ENCODE peak calls at places on chromosomes 5 and 9, in six cellular contexts. One of them, this sample, is unnamed.

GRCh38 chr5:59042683-59043082 is 459.8 kb downstream of the RAB3C start:
- DNase-seq in foreskin fibroblast: no peak
- DNase-seq in heart right ventricle: no peak
- DNase-seq in ovary: no peak
- DNase-seq in A549: no peak
- DNase-seq in pancreas: no peak
- DNase-seq in this sample: no peak

GRCh38 chr9:134155812-134156360 is 8.5 kb downstream of the RNU6ATAC start:
- DNase-seq in A549: no peak
- DNase-seq in ovary: no peak
- DNase-seq in pancreas: no peak
- DNase-seq in heart right ventricle: no peak
- DNase-seq in foreskin fibroblast: no peak
- DNase-seq in this sample: no peak

GRCh38 chr5:146993876-146994530 is 115.4 kb upstream of the PPP2R2B start:
- DNase-seq in A549: no peak
- DNase-seq in pancreas: no peak
- DNase-seq in heart right ventricle: no peak
- DNase-seq in ovary: no peak
- DNase-seq in foreskin fibroblast: no peak
- DNase-seq in this sample: no peak

GRCh38 chr5:82023530-82024095 is 51.8 kb downstream of the ATG10 start:
- DNase-seq in heart right ventricle: no peak
- DNase-seq in ovary: no peak
- DNase-seq in pancreas: no peak
- DNase-seq in foreskin fibroblast: no peak
- DNase-seq in A549: no peak
- DNase-seq in this sample: no peak

GRCh38 chr5:128084228-128085167 is 932 bp downstream of the SLC12A2 start:
- DNase-seq in foreskin fibroblast: peak
- DNase-seq in ovary: peak
- DNase-seq in A549: peak
- DNase-seq in heart right ventricle: peak
- DNase-seq in pancreas: peak
- DNase-seq in this sample: peak

GRCh38 chr9:35605336-35606137 is 475 bp downstream of the TESK1 start:
- DNase-seq in ovary: peak
- DNase-seq in pancreas: peak
- DNase-seq in heart right ventricle: no peak
- DNase-seq in A549: peak
- DNase-seq in foreskin fibroblast: peak
- DNase-seq in this sample: peak

GRCh38 chr5:78103226-78103722 is 191.2 kb downstream of the AP3B1 start:
- DNase-seq in A549: no peak
- DNase-seq in ovary: no peak
- DNase-seq in heart right ventricle: no peak
- DNase-seq in foreskin fibroblast: no peak
- DNase-seq in pancreas: no peak
- DNase-seq in this sample: no peak

GRCh38 chr9:133869674-133870419 is 122.3 kb downstream of the VAV2 start:
- DNase-seq in foreskin fibroblast: no peak
- DNase-seq in heart right ventricle: no peak
- DNase-seq in ovary: no peak
- DNase-seq in A549: no peak
- DNase-seq in pancreas: no peak
- DNase-seq in this sample: no peak

GRCh38 chr5:179241175-179241574 is 104.1 kb downstream of the ADAMTS2 start:
- DNase-seq in heart right ventricle: no peak
- DNase-seq in pancreas: no peak
- DNase-seq in A549: no peak
- DNase-seq in foreskin fibroblast: peak
- DNase-seq in ovary: no peak
- DNase-seq in this sample: no peak

GRCh38 chr5:76114192-76114795 is 31.1 kb downstream of the SV2C start:
- DNase-seq in foreskin fibroblast: no peak
- DNase-seq in ovary: no peak
- DNase-seq in A549: no peak
- DNase-seq in pancreas: peak
- DNase-seq in heart right ventricle: peak
- DNase-seq in this sample: no peak

GRCh38 chr5:104367978-104368377 is 805.4 kb upstream of the NUDT12 start:
- DNase-seq in foreskin fibroblast: no peak
- DNase-seq in heart right ventricle: no peak
- DNase-seq in ovary: no peak
- DNase-seq in pancreas: no peak
- DNase-seq in A549: no peak
- DNase-seq in this sample: no peak

GRCh38 chr9:132973713-132974112 is 4.8 kb upstream of the GFI1B start:
- DNase-seq in foreskin fibroblast: no peak
- DNase-seq in heart right ventricle: no peak
- DNase-seq in ovary: no peak
- DNase-seq in pancreas: no peak
- DNase-seq in A549: peak
- DNase-seq in this sample: no peak

GRCh38 chr5:67303356-67303755 is 106.8 kb upstream of the CD180 start:
- DNase-seq in foreskin fibroblast: peak
- DNase-seq in A549: no peak
- DNase-seq in heart right ventricle: no peak
- DNase-seq in ovary: no peak
- DNase-seq in pancreas: no peak
- DNase-seq in this sample: no peak

GRCh38 chr5:142869883-142870282 is 99.7 kb downstream of the ARHGAP26 start:
- DNase-seq in pancreas: no peak
- DNase-seq in A549: no peak
- DNase-seq in foreskin fibroblast: no peak
- DNase-seq in heart right ventricle: no peak
- DNase-seq in ovary: no peak
- DNase-seq in this sample: no peak

GRCh38 chr5:35436441-35437057 is 181.1 kb upstream of the SPEF2 start:
- DNase-seq in A549: peak
- DNase-seq in pancreas: peak
- DNase-seq in heart right ventricle: no peak
- DNase-seq in ovary: no peak
- DNase-seq in foreskin fibroblast: no peak
- DNase-seq in this sample: peak
- TF ChIP-seq CTCF in A549: peak
- TF ChIP-seq CTCF in pancreas: peak
- TF ChIP-seq CTCF in heart right ventricle: no peak
- TF ChIP-seq CTCF in ovary: no peak
- TF ChIP-seq CTCF in foreskin fibroblast: peak
- TF ChIP-seq CTCF in this sample: peak

DNA sequence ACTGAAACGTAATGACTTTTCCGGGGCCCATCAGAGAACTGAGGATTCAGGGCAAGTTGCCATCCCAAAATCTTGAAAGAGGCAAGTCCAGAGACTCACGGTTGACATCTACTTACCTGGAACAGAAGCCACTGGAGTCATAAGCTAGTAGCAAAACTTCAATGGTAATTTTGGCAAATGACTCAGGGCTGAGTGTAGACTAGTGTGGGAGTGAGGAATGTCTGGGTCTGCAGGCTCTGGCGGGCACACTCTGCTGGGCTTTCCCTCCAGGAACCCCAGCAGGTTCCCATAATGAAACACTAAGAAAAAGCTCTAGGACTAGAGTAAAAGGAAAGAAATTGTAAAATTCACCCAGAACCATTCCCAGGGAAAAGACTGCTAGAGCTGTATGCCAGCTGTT is 122.9 kb upstream of the NFIL3 start:
- DNase-seq in A549: no peak
- DNase-seq in pancreas: no peak
- DNase-seq in foreskin fibroblast: no peak
- DNase-seq in ovary: no peak
- DNase-seq in heart right ventricle: no peak
- DNase-seq in this sample: no peak
- TF ChIP-seq CTCF in A549: no peak
- TF ChIP-seq CTCF in pancreas: no peak
- TF ChIP-seq CTCF in foreskin fibroblast: no peak
- TF ChIP-seq CTCF in ovary: no peak
- TF ChIP-seq CTCF in heart right ventricle: no peak
- TF ChIP-seq CTCF in this sample: no peak

GRCh38 chr5:90613450-90613849 is 54.9 kb downstream of the ADGRV1 start:
- DNase-seq in heart right ventricle: no peak
- DNase-seq in pancreas: no peak
- DNase-seq in foreskin fibroblast: no peak
- DNase-seq in A549: no peak
- DNase-seq in ovary: no peak
- DNase-seq in this sample: no peak
- TF ChIP-seq CTCF in heart right ventricle: no peak
- TF ChIP-seq CTCF in pancreas: no peak
- TF ChIP-seq CTCF in foreskin fibroblast: no peak
- TF ChIP-seq CTCF in A549: no peak
- TF ChIP-seq CTCF in ovary: no peak
- TF ChIP-seq CTCF in this sample: no peak

GRCh38 chr9:87954230-87954629 is 20.1 kb downstream of the CDK20 start:
- DNase-seq in A549: no peak
- DNase-seq in foreskin fibroblast: no peak
- DNase-seq in pancreas: no peak
- DNase-seq in ovary: no peak
- DNase-seq in heart right ventricle: no peak
- DNase-seq in this sample: no peak

GRCh38 chr9:87950296-87950695 is 24.0 kb downstream of the CDK20 start:
- DNase-seq in pancreas: no peak
- DNase-seq in ovary: no peak
- DNase-seq in heart right ventricle: no peak
- DNase-seq in A549: no peak
- DNase-seq in foreskin fibroblast: no peak
- DNase-seq in this sample: no peak

DNA sequence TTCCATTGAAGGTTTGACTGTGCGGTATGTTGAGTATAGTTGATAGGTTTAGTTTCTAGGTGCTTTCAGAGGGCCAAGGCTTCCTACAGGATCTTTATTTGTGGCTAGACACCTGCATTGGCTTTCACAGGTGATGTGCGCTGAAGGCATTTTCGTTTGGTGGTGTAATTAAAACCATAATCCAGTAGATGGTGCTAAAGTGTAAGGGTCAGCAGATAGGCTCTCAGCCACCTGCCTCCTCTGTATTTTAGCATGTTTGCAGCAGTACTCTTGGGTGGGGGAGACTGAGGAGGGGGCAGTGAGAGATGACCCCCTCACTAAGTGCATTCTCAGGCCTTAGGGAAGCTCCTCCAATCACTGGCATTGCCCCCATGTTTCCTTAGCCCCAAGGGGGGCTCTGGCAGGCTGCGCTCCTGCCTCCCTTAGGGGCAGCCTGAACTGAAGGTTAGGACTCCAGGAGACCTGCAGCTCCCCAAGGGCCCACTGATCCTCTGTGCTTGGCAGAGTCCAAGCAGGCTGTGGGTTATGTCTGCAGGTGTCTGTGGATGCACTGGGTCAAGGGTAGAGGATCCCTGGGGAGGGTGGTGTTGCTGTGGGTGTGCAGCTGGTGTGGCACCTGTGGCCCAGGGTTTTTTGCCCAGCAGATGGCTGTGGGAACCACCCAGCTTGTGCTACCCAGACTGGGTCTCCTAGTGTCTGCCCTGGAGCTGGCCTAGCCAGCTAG is 23.4 kb downstream of the CDK20 start:
- DNase-seq in heart right ventricle: no peak
- DNase-seq in foreskin fibroblast: peak
- DNase-seq in pancreas: no peak
- DNase-seq in A549: peak
- DNase-seq in ovary: no peak
- DNase-seq in this sample: peak
- TF ChIP-seq CTCF in heart right ventricle: peak
- TF ChIP-seq CTCF in foreskin fibroblast: peak
- TF ChIP-seq CTCF in pancreas: peak
- TF ChIP-seq CTCF in A549: peak
- TF ChIP-seq CTCF in ovary: no peak
- TF ChIP-seq CTCF in this sample: peak

GRCh38 chr5:80407735-80408474 is at the start of gene ZFYVE16:
- DNase-seq in ovary: peak
- DNase-seq in heart right ventricle: peak
- DNase-seq in foreskin fibroblast: peak
- DNase-seq in A549: peak
- DNase-seq in pancreas: peak
- DNase-seq in this sample: peak
- TF ChIP-seq CTCF in ovary: peak
- TF ChIP-seq CTCF in heart right ventricle: no peak
- TF ChIP-seq CTCF in foreskin fibroblast: no peak
- TF ChIP-seq CTCF in A549: no peak
- TF ChIP-seq CTCF in pancreas: peak
- TF ChIP-seq CTCF in this sample: no peak

GRCh38 chr9:88660611-88661010 is 125.6 kb downstream of the NXNL2 start:
- DNase-seq in ovary: no peak
- DNase-seq in foreskin fibroblast: no peak
- DNase-seq in heart right ventricle: no peak
- DNase-seq in pancreas: no peak
- DNase-seq in A549: no peak
- DNase-seq in this sample: no peak
- TF ChIP-seq CTCF in ovary: no peak
- TF ChIP-seq CTCF in foreskin fibroblast: peak
- TF ChIP-seq CTCF in heart right ventricle: no peak
- TF ChIP-seq CTCF in pancreas: no peak
- TF ChIP-seq CTCF in A549: peak
- TF ChIP-seq CTCF in this sample: no peak

DNA sequence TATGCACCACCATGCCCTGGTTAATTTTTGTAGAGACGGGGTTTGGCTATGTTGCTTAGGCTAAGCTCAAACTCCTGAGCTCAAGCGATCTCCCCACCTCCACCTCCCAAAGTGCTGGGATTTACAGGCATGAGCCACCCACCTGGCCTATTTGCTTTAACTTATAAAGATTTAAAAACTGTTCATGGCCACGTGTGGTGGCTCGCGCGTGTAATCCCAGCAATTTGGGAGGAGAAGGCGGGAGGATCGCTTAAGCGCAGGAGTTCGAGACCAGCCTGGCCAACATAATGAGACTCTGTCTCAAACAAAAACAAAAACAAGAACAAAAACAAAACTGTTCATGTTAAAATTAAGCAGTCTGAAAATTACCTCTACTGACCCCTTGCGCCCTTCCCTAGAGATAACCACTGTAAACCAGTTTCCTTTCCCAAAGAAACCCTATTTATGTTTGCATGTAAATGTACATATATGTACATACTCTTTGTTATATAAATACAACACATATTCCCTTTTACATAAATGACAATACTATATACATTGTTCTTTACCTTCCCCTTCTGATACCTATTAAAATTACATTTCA is 1.5 kb downstream of the AK6 start:
- DNase-seq in foreskin fibroblast: no peak
- DNase-seq in A549: no peak
- DNase-seq in ovary: no peak
- DNase-seq in heart right ventricle: no peak
- DNase-seq in pancreas: no peak
- DNase-seq in this sample: no peak
- TF ChIP-seq CTCF in foreskin fibroblast: no peak
- TF ChIP-seq CTCF in A549: no peak
- TF ChIP-seq CTCF in ovary: no peak
- TF ChIP-seq CTCF in heart right ventricle: no peak
- TF ChIP-seq CTCF in pancreas: no peak
- TF ChIP-seq CTCF in this sample: no peak